ENCODE peak calls at places on chromosome 9, in four cellular contexts. L, Q, B and G are unnamed samples.

GRCh38 chr9:133239533-133240090 is 30.6 kb upstream of the OBP2B start:
- DNase-seq in L (no peak), Q (no peak), B (no peak), G (no peak)

GRCh38 chr9:19255821-19256220 is 25.3 kb downstream of the DENND4C start:
- DNase-seq in L (no peak), Q (no peak), B (no peak), G (no peak)

GRCh38 chr9:93297659-93298497 is 113.9 kb downstream of the WNK2 start:
- DNase-seq in L (no peak), Q (no peak), B (no peak), G (peak; percentile 37)

GRCh38 chr9:120715331-120715924 is 1.2 kb upstream of the MEGF9 start:
- DNase-seq in L (peak; percentile 77), Q (peak; percentile 79), B (peak; percentile 73), G (no peak)

GRCh38 chr9:135087489-135087791 is at the start of gene OLFM1:
- DNase-seq in L (no peak), Q (peak; percentile 92), B (peak; percentile 78), G (peak; percentile 80)

GRCh38 chr9:112532427-112532826 is 45.8 kb downstream of the KIAA1958 start:
- DNase-seq in L (no peak), Q (no peak), B (peak; percentile 61), G (no peak)

GRCh38 chr9:94870793-94871558 is 144.5 kb downstream of the AOPEP start:
- DNase-seq in L (peak; percentile 94), Q (no peak), B (peak; percentile 54), G (no peak)

GRCh38 chr9:17735859-17736258 is 157.0 kb downstream of the SH3GL2 start:
- DNase-seq in L (no peak), Q (no peak), B (no peak), G (no peak)

GRCh38 chr9:135478858-135479468 is 619 bp upstream of the PPP1R26 start:
- DNase-seq in L (peak; percentile 24), Q (peak; percentile 50), B (no peak), G (peak; percentile 10)

GRCh38 chr9:101093620-101094019 is 65.1 kb downstream of the PLPPR1 start:
- DNase-seq in L (peak; percentile 54), Q (no peak), B (no peak), G (peak; percentile 5)

GRCh38 chr9:69149321-69149807 is 24.7 kb upstream of the TJP2 start:
- DNase-seq in L (no peak), Q (peak; percentile 30), B (no peak), G (peak; percentile 18)

GRCh38 chr9:135830496-135830895 is 76.8 kb downstream of the CAMSAP1 start:
- DNase-seq in L (no peak), Q (no peak), B (no peak), G (no peak)

GRCh38 chr9:134320916-134321570 is 5.2 kb upstream of the RXRA start:
- DNase-seq in L (no peak), Q (peak; percentile 44), B (peak; percentile 24), G (no peak)

GRCh38 chr9:87711857-87712800 is 13.8 kb upstream of the CTSL start:
- DNase-seq in L (peak; percentile 98), Q (no peak), B (no peak), G (peak; percentile 76)

GRCh38 chr9:28821240-28821639 is 1248.0 kb upstream of the C9orf72 start:
- DNase-seq in L (no peak), Q (no peak), B (no peak), G (no peak)

GRCh38 chr9:98172604-98173003 is 19.8 kb downstream of the CORO2A start:
- DNase-seq in L (no peak), Q (peak; percentile 47), B (no peak), G (no peak)

GRCh38 chr9:118785456-118785855 is 583.8 kb downstream of the BRINP1 start:
- DNase-seq in L (no peak), Q (no peak), B (no peak), G (no peak)

GRCh38 chr9:72445291-72446000 is 76.0 kb upstream of the TMC1 start:
- DNase-seq in L (no peak), Q (no peak), B (no peak), G (no peak)

GRCh38 chr9:83544002-83544698 is 5.9 kb upstream of the FRMD3 start:
- DNase-seq in L (peak; percentile 59), Q (peak; percentile 70), B (no peak), G (peak; percentile 60)

GRCh38 chr9:10479172-10479571 is 133.6 kb downstream of the PTPRD start:
- DNase-seq in L (no peak), Q (peak; percentile 18), B (no peak), G (no peak)

GRCh38 chr9:114284316-114285060 is 38.4 kb upstream of the ORM1 start:
- DNase-seq in L (no peak), Q (no peak), B (peak; percentile 11), G (peak; percentile 30)

GRCh38 chr9:130869250-130869649 is 27.4 kb downstream of the QRFP start:
- DNase-seq in L (no peak), Q (no peak), B (peak; percentile 68), G (no peak)

GRCh38 chr9:100584951-100585350 is 7.1 kb downstream of the CAVIN4 start:
- DNase-seq in L (no peak), Q (no peak), B (no peak), G (no peak)

GRCh38 chr9:137318565-137318964 is 16.5 kb upstream of the NRARP start:
- DNase-seq in L (no peak), Q (no peak), B (no peak), G (no peak)
- H3K4me1 ChIP-seq in L (peaks cover 8% of the 10 kb centered on the region), Q (peaks cover 36% of the 10 kb centered on the region), B (peaks cover 12% of the 10 kb centered on the region), G (peaks cover 7% of the 10 kb centered on the region)

GRCh38 chr9:36392489-36392888 is 7.6 kb downstream of the RNF38 start:
- DNase-seq in L (no peak), Q (no peak), B (no peak), G (no peak)
- H3K4me1 ChIP-seq in L (no peaks in the 10 kb centered on the region), Q (peaks cover 36% of the 10 kb centered on the region), B (no peaks in the 10 kb centered on the region), G (no peaks in the 10 kb centered on the region)

GRCh38 chr9:110064721-110065252 is 143.2 kb downstream of the C9orf152 start:
- DNase-seq in L (no peak), Q (no peak), B (no peak), G (no peak)
- H3K4me1 ChIP-seq in L (peaks cover 3% of the 10 kb centered on the region), Q (peaks cover 9% of the 10 kb centered on the region), B (peaks cover 8% of the 10 kb centered on the region), G (peaks cover 20% of the 10 kb centered on the region)

DNA sequence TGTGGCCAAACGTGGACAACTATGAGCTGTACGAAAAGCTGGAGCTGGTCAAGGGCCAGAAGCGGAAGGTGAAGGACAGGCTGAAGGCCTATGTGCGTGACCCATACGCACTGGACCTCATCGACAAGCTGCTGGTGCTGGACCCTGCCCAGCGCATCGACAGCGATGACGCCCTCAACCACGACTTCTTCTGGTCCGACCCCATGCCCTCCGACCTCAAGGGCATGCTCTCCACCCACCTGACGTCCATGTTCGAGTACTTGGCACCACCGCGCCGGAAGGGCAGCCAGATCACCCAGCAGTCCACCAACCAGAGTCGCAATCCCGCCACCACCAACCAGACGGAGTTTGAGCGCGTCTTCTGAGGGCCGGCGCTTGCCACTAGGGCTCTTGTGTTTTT is 3.3 kb downstream of the CDK9 start:
- DNase-seq in L (no peak), Q (no peak), B (no peak), G (no peak)
- H3K4me1 ChIP-seq in L (no peaks in the 10 kb centered on the region), Q (peaks cover 6% of the 10 kb centered on the region), B (peaks cover 14% of the 10 kb centered on the region), G (peaks cover 12% of the 10 kb centered on the region)

GRCh38 chr9:15501179-15501578 is 9.6 kb downstream of the PSIP1 start:
- DNase-seq in L (no peak), Q (no peak), B (no peak), G (no peak)
- H3K4me1 ChIP-seq in L (no peaks in the 10 kb centered on the region), Q (no peaks in the 10 kb centered on the region), B (no peaks in the 10 kb centered on the region), G (no peaks in the 10 kb centered on the region)